ENCODE peak calls at places on chromosomes 7 and 10, in four cellular contexts. I is HepG2, Q is K562, Z is HCT116. T is an unnamed sample.

GRCh38 chr7:120703585-120704240 is 154.2 kb downstream of the TSPAN12 start:
- DNase-seq in I (no peak), Q (no peak), Z (no peak), T (no peak)

GRCh38 chr7:126727930-126728331 is 524.8 kb downstream of the GRM8 start:
- DNase-seq in I (no peak), Q (peak), Z (no peak), T (no peak)

GRCh38 chr7:30923774-30924413 is 12.2 kb downstream of the AQP1 start:
- DNase-seq in I (no peak), Q (no peak), Z (no peak), T (peak)

GRCh38 chr10:60986779-60987178 is 42.8 kb upstream of the RHOBTB1 start:
- DNase-seq in I (no peak), Q (no peak), Z (no peak), T (no peak)

GRCh38 chr10:7260412-7260900 is 150.4 kb downstream of the SFMBT2 start:
- DNase-seq in I (peak), Q (peak), Z (peak), T (peak)

GRCh38 chr7:1571261-1571650 is 1.4 kb upstream of the PSMG3 start:
- DNase-seq in I (peak), Q (no peak), Z (no peak), T (no peak)

GRCh38 chr7:157622000-157622399 is 285.2 kb downstream of the DNAJB6 start:
- DNase-seq in I (no peak), Q (no peak), Z (no peak), T (no peak)

GRCh38 chr10:58967551-58968418 is 208.7 kb upstream of the PHYHIPL start:
- DNase-seq in I (peak), Q (no peak), Z (no peak), T (peak)

GRCh38 chr7:95509199-95509598 is 23.5 kb downstream of the ASB4 start:
- DNase-seq in I (peak), Q (no peak), Z (no peak), T (peak)

DNA sequence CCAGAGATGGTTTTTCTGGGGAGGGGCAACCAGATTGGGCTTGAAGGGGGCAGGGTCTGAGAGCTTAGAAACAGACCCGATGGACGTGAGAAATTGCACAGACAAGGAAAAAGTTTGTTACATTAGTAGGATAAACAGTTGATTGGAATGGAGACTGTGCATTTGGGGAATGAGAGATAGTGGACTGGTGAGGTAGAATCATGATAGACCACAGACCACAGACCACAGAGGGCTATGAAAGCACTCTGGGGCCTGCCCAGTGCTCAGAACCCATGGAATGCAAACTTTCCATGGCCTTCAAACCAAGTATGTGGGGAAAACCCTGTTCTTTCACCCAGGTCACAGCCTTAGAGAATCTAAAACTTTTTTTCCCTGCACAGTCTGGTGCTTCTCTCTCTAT is 210.0 kb downstream of the ZNF365 start:
- DNase-seq in I (no peak), Q (no peak), Z (no peak), T (no peak)
- TF ChIP-seq ELF1 in I (no peak), Q (no peak), Z (no peak), T (no peak)

GRCh38 chr7:135320277-135320676 is 86.6 kb downstream of the STRA8 start:
- DNase-seq in I (no peak), Q (no peak), Z (no peak), T (peak)
- TF ChIP-seq ELF1 in I (no peak), Q (no peak), Z (no peak), T (no peak)

GRCh38 chr10:1643161-1643910 is 94.0 kb downstream of the ADARB2 start:
- DNase-seq in I (peak), Q (peak), Z (no peak), T (no peak)
- TF ChIP-seq ELF1 in I (no peak), Q (no peak), Z (no peak), T (no peak)

GRCh38 chr10:78053201-78053868 is 19.7 kb downstream of the RPS24 start:
- DNase-seq in I (no peak), Q (no peak), Z (no peak), T (no peak)
- TF ChIP-seq ELF1 in I (no peak), Q (no peak), Z (no peak), T (peak)

DNA sequence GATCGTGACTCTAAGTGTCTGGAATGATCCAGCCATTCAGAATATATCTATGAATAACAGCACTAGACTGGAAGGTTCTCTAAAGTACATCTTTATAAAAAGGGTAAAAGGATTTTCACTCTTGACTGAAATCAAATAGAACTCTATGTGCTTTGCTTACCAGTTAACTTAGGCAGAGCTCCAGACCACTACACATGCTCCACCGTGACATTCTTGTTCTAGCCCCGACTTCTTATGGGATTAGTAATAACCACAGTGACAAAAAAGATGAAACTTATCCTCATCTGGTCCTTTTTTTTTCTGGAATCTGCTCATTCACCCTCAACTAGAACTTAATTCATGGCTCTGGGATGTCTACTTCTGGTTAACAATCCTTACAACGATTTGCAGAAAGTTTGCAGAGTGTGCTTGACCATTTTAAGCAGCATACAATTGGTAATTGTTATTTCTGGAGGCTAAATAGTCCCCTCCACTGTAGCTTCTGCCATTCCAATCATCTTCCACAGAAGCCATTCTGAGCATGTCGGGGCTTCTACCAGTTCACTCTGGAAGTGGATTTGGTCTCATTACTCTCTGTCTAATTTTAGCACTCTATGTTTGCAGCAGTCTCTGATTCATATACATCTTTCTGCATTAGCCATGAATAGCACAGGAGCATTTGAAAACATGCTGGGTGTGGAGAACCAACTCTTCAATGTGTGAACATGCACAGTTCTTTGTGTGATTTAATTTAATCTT is 163.7 kb upstream of the CDC14C start:
- DNase-seq in I (no peak), Q (no peak), Z (no peak), T (no peak)
- TF ChIP-seq ELF1 in I (no peak), Q (no peak), Z (no peak), T (no peak)

T was measured in SK-N-SH.